ENCODE peak calls at places on chromosome 10, in five cellular contexts. One of them, this sample, is unnamed.

GRCh38 chr10:43197834-43198681 is 59.8 kb downstream of the CSGALNACT2 start:
- DNase-seq in RWPE1: no peak
- DNase-seq in GM06990: no peak
- DNase-seq in fibroblast of mammary gland: no peak
- DNase-seq in fibroblast of the aortic adventitia: no peak
- DNase-seq in this sample: no peak

GRCh38 chr10:80489371-80490112 is 35.4 kb downstream of the TSPAN14 start:
- DNase-seq in GM06990: no peak
- DNase-seq in fibroblast of the aortic adventitia: no peak
- DNase-seq in RWPE1: no peak
- DNase-seq in fibroblast of mammary gland: no peak
- DNase-seq in this sample: no peak

GRCh38 chr10:478471-479245 is 210.8 kb downstream of the DIP2C start:
- DNase-seq in fibroblast of mammary gland: no peak
- DNase-seq in RWPE1: peak
- DNase-seq in GM06990: no peak
- DNase-seq in fibroblast of the aortic adventitia: no peak
- DNase-seq in this sample: no peak

GRCh38 chr10:71985542-71986250 is 21.5 kb downstream of the CHST3 start:
- DNase-seq in RWPE1: no peak
- DNase-seq in fibroblast of mammary gland: peak
- DNase-seq in fibroblast of the aortic adventitia: peak
- DNase-seq in GM06990: peak
- DNase-seq in this sample: no peak

GRCh38 chr10:112827951-112828350 is 122.1 kb upstream of the TCF7L2 start:
- DNase-seq in RWPE1: peak
- DNase-seq in fibroblast of the aortic adventitia: no peak
- DNase-seq in GM06990: no peak
- DNase-seq in fibroblast of mammary gland: peak
- DNase-seq in this sample: no peak

GRCh38 chr10:1454428-1454827 is 282.9 kb downstream of the ADARB2 start:
- DNase-seq in fibroblast of the aortic adventitia: no peak
- DNase-seq in GM06990: peak
- DNase-seq in RWPE1: no peak
- DNase-seq in fibroblast of mammary gland: no peak
- DNase-seq in this sample: no peak

GRCh38 chr10:11353229-11353896 is 258.1 kb downstream of the USP6NL start:
- DNase-seq in fibroblast of mammary gland: no peak
- DNase-seq in fibroblast of the aortic adventitia: no peak
- DNase-seq in RWPE1: no peak
- DNase-seq in GM06990: no peak
- DNase-seq in this sample: no peak

GRCh38 chr10:48653944-48654698 is 30.6 kb upstream of the WDFY4 start:
- DNase-seq in fibroblast of mammary gland: no peak
- DNase-seq in RWPE1: no peak
- DNase-seq in fibroblast of the aortic adventitia: no peak
- DNase-seq in GM06990: no peak
- DNase-seq in this sample: no peak

GRCh38 chr10:96999337-96999736 is 167.2 kb downstream of the LCOR start:
- DNase-seq in GM06990: no peak
- DNase-seq in fibroblast of the aortic adventitia: no peak
- DNase-seq in fibroblast of mammary gland: no peak
- DNase-seq in RWPE1: no peak
- DNase-seq in this sample: no peak

GRCh38 chr10:95650232-95650631 is 6.3 kb downstream of the ALDH18A1 start:
- DNase-seq in fibroblast of mammary gland: no peak
- DNase-seq in GM06990: no peak
- DNase-seq in fibroblast of the aortic adventitia: no peak
- DNase-seq in RWPE1: no peak
- DNase-seq in this sample: no peak

GRCh38 chr10:25888627-25889026 is 45.4 kb upstream of the MYO3A start:
- DNase-seq in RWPE1: no peak
- DNase-seq in fibroblast of mammary gland: no peak
- DNase-seq in GM06990: no peak
- DNase-seq in fibroblast of the aortic adventitia: no peak
- DNase-seq in this sample: no peak

GRCh38 chr10:75091173-75091572 is 20.3 kb upstream of the SAMD8 start:
- DNase-seq in fibroblast of the aortic adventitia: no peak
- DNase-seq in GM06990: no peak
- DNase-seq in fibroblast of mammary gland: no peak
- DNase-seq in RWPE1: no peak
- DNase-seq in this sample: no peak

GRCh38 chr10:111175786-111176185 is 99.0 kb downstream of the ADRA2A start:
- DNase-seq in RWPE1: no peak
- DNase-seq in fibroblast of the aortic adventitia: no peak
- DNase-seq in fibroblast of mammary gland: no peak
- DNase-seq in GM06990: no peak
- DNase-seq in this sample: no peak

GRCh38 chr10:48247680-48248079 is 26.8 kb downstream of the FRMPD2 start:
- DNase-seq in GM06990: no peak
- DNase-seq in RWPE1: no peak
- DNase-seq in fibroblast of the aortic adventitia: no peak
- DNase-seq in fibroblast of mammary gland: no peak
- DNase-seq in this sample: no peak

GRCh38 chr10:88702848-88703597 is 3.0 kb upstream of the LIPK start:
- DNase-seq in fibroblast of mammary gland: peak
- DNase-seq in RWPE1: peak
- DNase-seq in GM06990: no peak
- DNase-seq in fibroblast of the aortic adventitia: no peak
- DNase-seq in this sample: peak

GRCh38 chr10:11793762-11794479 is 29.2 kb upstream of the PROSER2 start:
- DNase-seq in GM06990: no peak
- DNase-seq in fibroblast of the aortic adventitia: peak
- DNase-seq in RWPE1: peak
- DNase-seq in fibroblast of mammary gland: peak
- DNase-seq in this sample: peak

GRCh38 chr10:26438534-26439269 is 561 bp downstream of the APBB1IP start:
- DNase-seq in RWPE1: no peak
- DNase-seq in fibroblast of the aortic adventitia: peak
- DNase-seq in fibroblast of mammary gland: peak
- DNase-seq in GM06990: peak
- DNase-seq in this sample: peak

GRCh38 chr10:124864421-124865193 is 63.0 kb downstream of the ABRAXAS2 start:
- DNase-seq in fibroblast of the aortic adventitia: no peak
- DNase-seq in GM06990: no peak
- DNase-seq in fibroblast of mammary gland: no peak
- DNase-seq in RWPE1: peak
- DNase-seq in this sample: peak

GRCh38 chr10:66834802-66835201 is 91.0 kb upstream of the LRRTM3 start:
- DNase-seq in fibroblast of mammary gland: no peak
- DNase-seq in fibroblast of the aortic adventitia: no peak
- DNase-seq in GM06990: no peak
- DNase-seq in RWPE1: no peak
- DNase-seq in this sample: no peak

GRCh38 chr10:125411724-125412123 is 251.4 kb upstream of the CTBP2 start:
- DNase-seq in fibroblast of the aortic adventitia: peak
- DNase-seq in GM06990: no peak
- DNase-seq in fibroblast of mammary gland: peak
- DNase-seq in RWPE1: peak
- DNase-seq in this sample: no peak

GRCh38 chr10:58661336-58661735 is 148.7 kb downstream of the BICC1 start:
- DNase-seq in fibroblast of mammary gland: peak
- DNase-seq in RWPE1: peak
- DNase-seq in fibroblast of the aortic adventitia: peak
- DNase-seq in GM06990: no peak
- DNase-seq in this sample: no peak

GRCh38 chr10:120005408-120006280 is 113.1 kb downstream of the SEC23IP start:
- DNase-seq in GM06990: no peak
- DNase-seq in fibroblast of mammary gland: no peak
- DNase-seq in RWPE1: no peak
- DNase-seq in fibroblast of the aortic adventitia: peak
- DNase-seq in this sample: no peak

GRCh38 chr10:6012506-6012905 is 35.2 kb upstream of the IL15RA start:
- DNase-seq in fibroblast of mammary gland: no peak
- DNase-seq in RWPE1: no peak
- DNase-seq in GM06990: no peak
- DNase-seq in fibroblast of the aortic adventitia: no peak
- DNase-seq in this sample: no peak

GRCh38 chr10:6013413-6014192 is 36.3 kb upstream of the IL15RA start:
- DNase-seq in GM06990: no peak
- DNase-seq in fibroblast of the aortic adventitia: no peak
- DNase-seq in RWPE1: no peak
- DNase-seq in fibroblast of mammary gland: no peak
- DNase-seq in this sample: no peak

GRCh38 chr10:6017781-6018354 is 40.5 kb upstream of the IL15RA start:
- DNase-seq in GM06990: no peak
- DNase-seq in fibroblast of the aortic adventitia: no peak
- DNase-seq in RWPE1: no peak
- DNase-seq in fibroblast of mammary gland: no peak
- DNase-seq in this sample: no peak

GRCh38 chr10:6011558-6011957 is 34.2 kb upstream of the IL15RA start:
- DNase-seq in RWPE1: no peak
- DNase-seq in GM06990: no peak
- DNase-seq in fibroblast of the aortic adventitia: no peak
- DNase-seq in fibroblast of mammary gland: no peak
- DNase-seq in this sample: no peak

DNA sequence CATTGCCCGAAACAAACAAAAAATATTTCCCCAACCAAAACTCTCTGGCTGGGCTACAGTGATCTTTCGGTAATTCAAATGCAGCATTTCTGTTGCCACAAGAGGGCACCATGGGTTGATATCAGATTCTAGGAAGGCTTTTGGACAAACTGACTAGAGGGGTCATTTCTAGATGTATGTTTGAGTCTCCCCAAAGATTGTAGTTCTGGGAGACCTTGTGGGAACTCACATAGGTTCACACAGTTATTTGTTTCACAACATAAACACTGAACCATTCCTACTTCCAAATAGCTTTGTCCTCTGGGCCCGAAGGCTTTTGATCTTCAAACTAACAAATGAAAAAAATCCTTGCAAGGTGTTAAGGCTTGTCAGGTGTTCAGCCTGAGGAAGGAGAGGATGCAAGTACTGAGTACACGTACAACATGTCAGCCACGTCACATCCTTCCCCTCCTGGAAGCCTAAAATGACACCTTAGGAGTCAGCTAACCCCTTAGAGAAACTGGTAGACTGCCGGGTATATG is 37.0 kb upstream of the IL15RA start:
- DNase-seq in fibroblast of mammary gland: peak
- DNase-seq in GM06990: no peak
- DNase-seq in RWPE1: peak
- DNase-seq in fibroblast of the aortic adventitia: peak
- DNase-seq in this sample: peak
- TF ChIP-seq CTCF in fibroblast of mammary gland: peak
- TF ChIP-seq CTCF in GM06990: peak
- TF ChIP-seq CTCF in RWPE1: peak
- TF ChIP-seq CTCF in fibroblast of the aortic adventitia: peak
- TF ChIP-seq CTCF in this sample: peak

GRCh38 chr10:91883549-91884542 is 25.4 kb downstream of the FGFBP3 start:
- DNase-seq in fibroblast of mammary gland: peak
- DNase-seq in GM06990: no peak
- DNase-seq in RWPE1: no peak
- DNase-seq in fibroblast of the aortic adventitia: peak
- DNase-seq in this sample: no peak

GRCh38 chr10:91879514-91880170 is 29.6 kb downstream of the FGFBP3 start:
- DNase-seq in RWPE1: no peak
- DNase-seq in GM06990: no peak
- DNase-seq in fibroblast of the aortic adventitia: no peak
- DNase-seq in fibroblast of mammary gland: no peak
- DNase-seq in this sample: no peak

GRCh38 chr10:91875779-91876178 is 33.5 kb downstream of the FGFBP3 start:
- DNase-seq in fibroblast of mammary gland: no peak
- DNase-seq in GM06990: no peak
- DNase-seq in fibroblast of the aortic adventitia: no peak
- DNase-seq in RWPE1: no peak
- DNase-seq in this sample: no peak

GRCh38 chr10:91875156-91875555 is 34.1 kb downstream of the FGFBP3 start:
- DNase-seq in GM06990: no peak
- DNase-seq in RWPE1: no peak
- DNase-seq in fibroblast of mammary gland: no peak
- DNase-seq in fibroblast of the aortic adventitia: no peak
- DNase-seq in this sample: no peak

GRCh38 chr10:91880310-91880709 is 29.0 kb downstream of the FGFBP3 start:
- DNase-seq in GM06990: no peak
- DNase-seq in RWPE1: peak
- DNase-seq in fibroblast of the aortic adventitia: peak
- DNase-seq in fibroblast of mammary gland: no peak
- DNase-seq in this sample: peak
- TF ChIP-seq CTCF in GM06990: no peak
- TF ChIP-seq CTCF in RWPE1: no peak
- TF ChIP-seq CTCF in fibroblast of the aortic adventitia: no peak
- TF ChIP-seq CTCF in fibroblast of mammary gland: no peak
- TF ChIP-seq CTCF in this sample: no peak

GRCh38 chr10:18618995-18619394 is 32.4 kb downstream of the NSUN6 start:
- DNase-seq in fibroblast of mammary gland: no peak
- DNase-seq in fibroblast of the aortic adventitia: peak
- DNase-seq in GM06990: no peak
- DNase-seq in RWPE1: no peak
- DNase-seq in this sample: no peak

GRCh38 chr10:18615618-18616017 is 35.8 kb downstream of the NSUN6 start:
- DNase-seq in fibroblast of the aortic adventitia: no peak
- DNase-seq in RWPE1: no peak
- DNase-seq in GM06990: no peak
- DNase-seq in fibroblast of mammary gland: peak
- DNase-seq in this sample: no peak

GRCh38 chr10:18611168-18611567 is 40.2 kb downstream of the NSUN6 start:
- DNase-seq in fibroblast of the aortic adventitia: no peak
- DNase-seq in RWPE1: no peak
- DNase-seq in GM06990: no peak
- DNase-seq in fibroblast of mammary gland: no peak
- DNase-seq in this sample: no peak

GRCh38 chr10:18620856-18621255 is 30.5 kb downstream of the NSUN6 start:
- DNase-seq in fibroblast of mammary gland: no peak
- DNase-seq in RWPE1: no peak
- DNase-seq in GM06990: no peak
- DNase-seq in fibroblast of the aortic adventitia: no peak
- DNase-seq in this sample: no peak

DNA sequence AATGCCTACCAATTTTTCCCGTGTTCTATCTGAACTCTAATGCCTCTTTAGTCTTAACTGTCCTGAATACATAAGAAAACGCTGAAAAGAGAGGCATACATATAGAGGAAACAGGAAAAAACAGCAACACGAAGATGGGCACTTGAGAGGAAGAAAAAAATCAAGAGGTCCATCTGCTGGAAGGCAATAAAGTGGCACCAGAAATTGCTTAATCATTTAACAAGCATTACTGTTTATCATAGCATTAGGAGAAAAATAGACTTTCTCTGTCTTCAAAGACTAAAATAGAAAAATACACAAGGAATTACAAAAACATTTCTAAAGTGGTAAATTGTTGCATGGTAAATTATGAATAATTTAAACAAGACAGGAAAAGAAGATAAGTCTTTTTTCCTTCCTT is 35.0 kb downstream of the NSUN6 start:
- DNase-seq in GM06990: no peak
- DNase-seq in RWPE1: no peak
- DNase-seq in fibroblast of mammary gland: peak
- DNase-seq in fibroblast of the aortic adventitia: no peak
- DNase-seq in this sample: no peak
- TF ChIP-seq CTCF in GM06990: no peak
- TF ChIP-seq CTCF in RWPE1: no peak
- TF ChIP-seq CTCF in fibroblast of mammary gland: no peak
- TF ChIP-seq CTCF in fibroblast of the aortic adventitia: no peak
- TF ChIP-seq CTCF in this sample: no peak

GRCh38 chr10:13518076-13518692 is 10.6 kb downstream of the BEND7 start:
- DNase-seq in GM06990: no peak
- DNase-seq in fibroblast of mammary gland: no peak
- DNase-seq in fibroblast of the aortic adventitia: no peak
- DNase-seq in RWPE1: no peak
- DNase-seq in this sample: no peak
- TF ChIP-seq CTCF in GM06990: peak
- TF ChIP-seq CTCF in fibroblast of mammary gland: no peak
- TF ChIP-seq CTCF in fibroblast of the aortic adventitia: peak
- TF ChIP-seq CTCF in RWPE1: peak
- TF ChIP-seq CTCF in this sample: no peak